ENCODE peak calls at places on chromosomes 6 and 20, in five cellular contexts. One of them, this sample, is unnamed.

GRCh38 chr20:44579313-44580090 is 2.9 kb upstream of the PKIG start:
- DNase-seq in WTC11: no peak
- DNase-seq in CD8-positive, alpha-beta T cell: no peak
- DNase-seq in H7: no peak
- DNase-seq in HTR-8/SVneo: no peak
- DNase-seq in this sample: no peak

GRCh38 chr6:107272246-107272645 is 156.9 kb upstream of the BEND3 start:
- DNase-seq in HTR-8/SVneo: no peak
- DNase-seq in H7: no peak
- DNase-seq in WTC11: no peak
- DNase-seq in CD8-positive, alpha-beta T cell: no peak
- DNase-seq in this sample: no peak

GRCh38 chr20:46955601-46956556 is 61.2 kb downstream of the EYA2 start:
- DNase-seq in CD8-positive, alpha-beta T cell: no peak
- DNase-seq in WTC11: no peak
- DNase-seq in HTR-8/SVneo: no peak
- DNase-seq in H7: no peak
- DNase-seq in this sample: no peak

GRCh38 chr20:62766716-62767115 is 29.6 kb upstream of the MRGBP start:
- DNase-seq in H7: no peak
- DNase-seq in CD8-positive, alpha-beta T cell: no peak
- DNase-seq in WTC11: no peak
- DNase-seq in HTR-8/SVneo: no peak
- DNase-seq in this sample: no peak

GRCh38 chr6:13012271-13012670 is 295.7 kb downstream of the PHACTR1 start:
- DNase-seq in H7: no peak
- DNase-seq in HTR-8/SVneo: no peak
- DNase-seq in CD8-positive, alpha-beta T cell: no peak
- DNase-seq in WTC11: no peak
- DNase-seq in this sample: no peak

GRCh38 chr6:133637436-133637835 is 251.5 kb upstream of the TCF21 start:
- DNase-seq in WTC11: no peak
- DNase-seq in HTR-8/SVneo: no peak
- DNase-seq in CD8-positive, alpha-beta T cell: no peak
- DNase-seq in H7: no peak
- DNase-seq in this sample: no peak

GRCh38 chr20:11810316-11811130 is 107.2 kb upstream of the BTBD3 start:
- DNase-seq in H7: no peak
- DNase-seq in HTR-8/SVneo: no peak
- DNase-seq in WTC11: no peak
- DNase-seq in CD8-positive, alpha-beta T cell: no peak
- DNase-seq in this sample: no peak

GRCh38 chr6:21022343-21023107 is 488.3 kb downstream of the CDKAL1 start:
- DNase-seq in CD8-positive, alpha-beta T cell: no peak
- DNase-seq in WTC11: no peak
- DNase-seq in H7: no peak
- DNase-seq in HTR-8/SVneo: peak
- DNase-seq in this sample: peak

GRCh38 chr6:87066449-87067288 is 28.2 kb downstream of the CGA start:
- DNase-seq in HTR-8/SVneo: peak
- DNase-seq in WTC11: peak
- DNase-seq in CD8-positive, alpha-beta T cell: no peak
- DNase-seq in H7: peak
- DNase-seq in this sample: no peak

GRCh38 chr6:540490-540889 is 116.4 kb downstream of the HUS1B start:
- DNase-seq in HTR-8/SVneo: no peak
- DNase-seq in WTC11: no peak
- DNase-seq in H7: no peak
- DNase-seq in CD8-positive, alpha-beta T cell: no peak
- DNase-seq in this sample: no peak

GRCh38 chr6:30483677-30484279 is 5.5 kb upstream of the HLA-E start:
- DNase-seq in H7: peak
- DNase-seq in WTC11: no peak
- DNase-seq in HTR-8/SVneo: peak
- DNase-seq in CD8-positive, alpha-beta T cell: no peak
- DNase-seq in this sample: no peak

GRCh38 chr6:119273799-119274595 is 75.6 kb downstream of the MAN1A1 start:
- DNase-seq in H7: no peak
- DNase-seq in WTC11: no peak
- DNase-seq in HTR-8/SVneo: no peak
- DNase-seq in CD8-positive, alpha-beta T cell: no peak
- DNase-seq in this sample: no peak

GRCh38 chr20:36825374-36826104 is 50.4 kb upstream of the TLDC2 start:
- DNase-seq in HTR-8/SVneo: no peak
- DNase-seq in H7: peak
- DNase-seq in CD8-positive, alpha-beta T cell: no peak
- DNase-seq in WTC11: no peak
- DNase-seq in this sample: no peak

GRCh38 chr6:154690857-154691256 is 42.4 kb upstream of the SCAF8 start:
- DNase-seq in HTR-8/SVneo: no peak
- DNase-seq in H7: no peak
- DNase-seq in CD8-positive, alpha-beta T cell: no peak
- DNase-seq in WTC11: no peak
- DNase-seq in this sample: no peak

GRCh38 chr20:49477200-49477599 is 5.3 kb downstream of the KCNB1 start:
- DNase-seq in WTC11: no peak
- DNase-seq in H7: peak
- DNase-seq in CD8-positive, alpha-beta T cell: no peak
- DNase-seq in HTR-8/SVneo: no peak
- DNase-seq in this sample: no peak

GRCh38 chr6:45838996-45839395 is 176.7 kb downstream of the CLIC5 start:
- DNase-seq in H7: no peak
- DNase-seq in CD8-positive, alpha-beta T cell: no peak
- DNase-seq in WTC11: no peak
- DNase-seq in HTR-8/SVneo: no peak
- DNase-seq in this sample: no peak

GRCh38 chr6:169424821-169425240 is 171.2 kb upstream of the THBS2 start:
- DNase-seq in H7: no peak
- DNase-seq in HTR-8/SVneo: peak
- DNase-seq in CD8-positive, alpha-beta T cell: no peak
- DNase-seq in WTC11: no peak
- DNase-seq in this sample: no peak

GRCh38 chr6:27651371-27651732 is 178.4 kb upstream of the ZNF184 start:
- DNase-seq in CD8-positive, alpha-beta T cell: no peak
- DNase-seq in WTC11: no peak
- DNase-seq in HTR-8/SVneo: no peak
- DNase-seq in H7: peak
- DNase-seq in this sample: no peak

GRCh38 chr20:34364013-34364382 is 925 bp downstream of the ITCH start:
- DNase-seq in CD8-positive, alpha-beta T cell: no peak
- DNase-seq in WTC11: no peak
- DNase-seq in HTR-8/SVneo: no peak
- DNase-seq in H7: no peak
- DNase-seq in this sample: no peak

GRCh38 chr6:109984410-109984809 is 6.3 kb downstream of the GPR6 start:
- DNase-seq in H7: no peak
- DNase-seq in WTC11: no peak
- DNase-seq in CD8-positive, alpha-beta T cell: no peak
- DNase-seq in HTR-8/SVneo: no peak
- DNase-seq in this sample: no peak

GRCh38 chr20:58458342-58459057 is 56.7 kb downstream of the APCDD1L start:
- DNase-seq in WTC11: no peak
- DNase-seq in CD8-positive, alpha-beta T cell: no peak
- DNase-seq in HTR-8/SVneo: no peak
- DNase-seq in H7: no peak
- DNase-seq in this sample: no peak

GRCh38 chr6:116268589-116269293 is 11.0 kb downstream of the TSPYL1 start:
- DNase-seq in WTC11: no peak
- DNase-seq in CD8-positive, alpha-beta T cell: no peak
- DNase-seq in H7: peak
- DNase-seq in HTR-8/SVneo: peak
- DNase-seq in this sample: no peak

GRCh38 chr20:49649672-49650071 is 64.0 kb downstream of the B4GALT5 start:
- DNase-seq in CD8-positive, alpha-beta T cell: no peak
- DNase-seq in HTR-8/SVneo: no peak
- DNase-seq in H7: no peak
- DNase-seq in WTC11: no peak
- DNase-seq in this sample: no peak

GRCh38 chr6:149967591-149967990 is 3.8 kb downstream of the ULBP1 start:
- DNase-seq in WTC11: no peak
- DNase-seq in CD8-positive, alpha-beta T cell: no peak
- DNase-seq in H7: no peak
- DNase-seq in HTR-8/SVneo: no peak
- DNase-seq in this sample: no peak

GRCh38 chr6:19851273-19852089 is 14.3 kb downstream of the ID4 start:
- DNase-seq in HTR-8/SVneo: peak
- DNase-seq in CD8-positive, alpha-beta T cell: no peak
- DNase-seq in H7: peak
- DNase-seq in WTC11: peak
- DNase-seq in this sample: no peak

GRCh38 chr6:5763871-5764270 is 242.9 kb downstream of the NRN1 start:
- DNase-seq in CD8-positive, alpha-beta T cell: no peak
- DNase-seq in WTC11: no peak
- DNase-seq in HTR-8/SVneo: no peak
- DNase-seq in H7: no peak
- DNase-seq in this sample: no peak

GRCh38 chr20:21513181-21513663 is 642 bp downstream of the NKX2-2 start:
- DNase-seq in H7: peak
- DNase-seq in CD8-positive, alpha-beta T cell: no peak
- DNase-seq in WTC11: peak
- DNase-seq in HTR-8/SVneo: no peak
- DNase-seq in this sample: no peak

GRCh38 chr6:109139109-109139508 is 43.8 kb downstream of the CEP57L1 start:
- DNase-seq in H7: no peak
- DNase-seq in WTC11: no peak
- DNase-seq in HTR-8/SVneo: no peak
- DNase-seq in CD8-positive, alpha-beta T cell: no peak
- DNase-seq in this sample: no peak

GRCh38 chr6:169326067-169326799 is 72.6 kb upstream of the THBS2 start:
- DNase-seq in HTR-8/SVneo: peak
- DNase-seq in CD8-positive, alpha-beta T cell: no peak
- DNase-seq in H7: peak
- DNase-seq in WTC11: peak
- DNase-seq in this sample: peak

GRCh38 chr20:63697357-63697867 is 960 bp downstream of the TNFRSF6B start:
- DNase-seq in H7: peak
- DNase-seq in HTR-8/SVneo: no peak
- DNase-seq in WTC11: no peak
- DNase-seq in CD8-positive, alpha-beta T cell: no peak
- DNase-seq in this sample: no peak

GRCh38 chr20:8487715-8488114 is 355.6 kb downstream of the PLCB1 start:
- DNase-seq in H7: no peak
- DNase-seq in CD8-positive, alpha-beta T cell: no peak
- DNase-seq in HTR-8/SVneo: no peak
- DNase-seq in WTC11: no peak
- DNase-seq in this sample: no peak

GRCh38 chr20:64233725-64234124 is 21.8 kb upstream of the PCMTD2 start:
- DNase-seq in CD8-positive, alpha-beta T cell: no peak
- DNase-seq in WTC11: no peak
- DNase-seq in H7: no peak
- DNase-seq in HTR-8/SVneo: no peak
- DNase-seq in this sample: no peak

GRCh38 chr6:169783971-169784930 is 32.8 kb downstream of the ERMARD start:
- DNase-seq in WTC11: no peak
- DNase-seq in HTR-8/SVneo: no peak
- DNase-seq in H7: no peak
- DNase-seq in CD8-positive, alpha-beta T cell: peak
- DNase-seq in this sample: no peak

GRCh38 chr6:170031096-170031471 is 259.8 kb downstream of the DLL1 start:
- DNase-seq in H7: no peak
- DNase-seq in WTC11: peak
- DNase-seq in HTR-8/SVneo: no peak
- DNase-seq in CD8-positive, alpha-beta T cell: peak
- DNase-seq in this sample: peak

GRCh38 chr6:33853736-33854135 is 49.9 kb upstream of the MLN start:
- DNase-seq in HTR-8/SVneo: no peak
- DNase-seq in H7: no peak
- DNase-seq in WTC11: no peak
- DNase-seq in CD8-positive, alpha-beta T cell: no peak
- DNase-seq in this sample: no peak

GRCh38 chr6:49555951-49556350 is 5.5 kb downstream of the C6orf141 start:
- DNase-seq in HTR-8/SVneo: no peak
- DNase-seq in CD8-positive, alpha-beta T cell: no peak
- DNase-seq in H7: no peak
- DNase-seq in WTC11: no peak
- DNase-seq in this sample: no peak

This sample was measured in left lung.